ENCODE peak calls at places on chromosome 6, in nine cellular contexts. S is AG04450; H is neural progenitor cell; M is fibroblast of pulmonary artery; C is tibial nerve; F is esophagus muscularis mucosa; R is NCI-H2171; P is activated CD8-positive, alpha-beta memory T cell treated with anti-CD3 and anti-CD28 coated beads, Interleukin-2, amount 10 ng/mL, durations not matched to agents 7 days and 5 days; L is SHP77. G is an unnamed sample.
A peak's percentile ranks its signal among the peaks of the same experiment; 100 is the strongest.

GRCh38 chr6:31702421-31702818 is 704 bp downstream of the ABHD16A start:
- DNase-seq in S (no peak), H (no peak), M (no peak), C (no peak), F (no peak), R (no peak), P (no peak), L (no peak), G (no peak)

GRCh38 chr6:15901141-15902115 is 227.5 kb upstream of the MYLIP start:
- DNase-seq in S (no peak), H (no peak), M (no peak), C (peak; percentile 31), F (no peak), R (no peak), P (peak; percentile 71), L (no peak), G (peak; percentile 7)

GRCh38 chr6:117555262-117555849 is 47.0 kb downstream of the GOPC start:
- DNase-seq in S (no peak), H (no peak), M (no peak), C (no peak), F (no peak), R (no peak), P (no peak), L (no peak), G (no peak)

GRCh38 chr6:14499804-14500203 is 382.2 kb downstream of the CD83 start:
- DNase-seq in S (peak; percentile 65), H (peak; percentile 79), M (peak; percentile 78), C (no peak), F (no peak), R (peak; percentile 15), P (no peak), L (no peak), G (peak; percentile 93)

GRCh38 chr6:105781248-105781647 is 304.9 kb upstream of the PRDM1 start:
- DNase-seq in S (no peak), H (no peak), M (no peak), C (no peak), F (no peak), R (no peak), P (no peak), L (no peak), G (no peak)

GRCh38 chr6:45613678-45614077 is 235.9 kb upstream of the SUPT3H start:
- DNase-seq in S (no peak), H (no peak), M (peak; percentile 67), C (peak; percentile 64), F (peak; percentile 47), R (no peak), P (no peak), L (no peak), G (no peak)

GRCh38 chr6:125073071-125073470 is 80.5 kb upstream of the TPD52L1 start:
- DNase-seq in S (no peak), H (no peak), M (no peak), C (no peak), F (no peak), R (no peak), P (no peak), L (no peak), G (no peak)

GRCh38 chr6:79818471-79818870 is 128.9 kb downstream of the ELOVL4 start:
- DNase-seq in S (no peak), H (no peak), M (peak; percentile 22), C (no peak), F (no peak), R (no peak), P (no peak), L (no peak), G (no peak)

GRCh38 chr6:15293674-15294073 is 47.8 kb downstream of the JARID2 start:
- DNase-seq in S (no peak), H (no peak), M (no peak), C (no peak), F (no peak), R (no peak), P (no peak), L (peak; percentile 3), G (no peak)

GRCh38 chr6:136586295-136586694 is 36.1 kb upstream of the MAP7 start:
- DNase-seq in S (peak; percentile 87), H (no peak), M (peak; percentile 93), C (no peak), F (no peak), R (no peak), P (no peak), L (no peak), G (peak; percentile 60)

GRCh38 chr6:139917943-139918342 is 543.5 kb upstream of the CITED2 start:
- DNase-seq in S (no peak), H (no peak), M (no peak), C (no peak), F (no peak), R (peak; percentile 19), P (no peak), L (no peak), G (no peak)

GRCh38 chr6:140576004-140576555 is 1201.6 kb upstream of the CITED2 start:
- DNase-seq in S (no peak), H (no peak), M (no peak), C (no peak), F (no peak), R (no peak), P (no peak), L (no peak), G (no peak)

GRCh38 chr6:126020305-126021050 is 34.1 kb downstream of the TRMT11 start:
- DNase-seq in S (no peak), H (no peak), M (no peak), C (no peak), F (no peak), R (no peak), P (no peak), L (no peak), G (no peak)

GRCh38 chr6:157272372-157272771 is 50.9 kb downstream of the TMEM242 start:
- DNase-seq in S (no peak), H (no peak), M (no peak), C (no peak), F (no peak), R (no peak), P (no peak), L (peak; percentile 77), G (no peak)

GRCh38 chr6:110287462-110288341 is 70.4 kb downstream of the METTL24 start:
- DNase-seq in S (no peak), H (no peak), M (no peak), C (no peak), F (no peak), R (no peak), P (no peak), L (no peak), G (no peak)

GRCh38 chr6:53833147-53833546 is 38.3 kb downstream of the LRRC1 start:
- DNase-seq in S (no peak), H (no peak), M (no peak), C (no peak), F (no peak), R (no peak), P (no peak), L (no peak), G (no peak)

GRCh38 chr6:71404145-71404966 is 115.7 kb downstream of the OGFRL1 start:
- DNase-seq in S (peak; percentile 38), H (no peak), M (peak; percentile 92), C (no peak), F (no peak), R (no peak), P (no peak), L (no peak), G (peak; percentile 91)

GRCh38 chr6:155481215-155481614 is 25.6 kb upstream of the NOX3 start:
- DNase-seq in S (peak; percentile 20), H (no peak), M (no peak), C (no peak), F (no peak), R (no peak), P (no peak), L (no peak), G (no peak)

GRCh38 chr6:124659427-124659826 is 302.8 kb upstream of the RNF217 start:
- DNase-seq in S (no peak), H (peak; percentile 5), M (no peak), C (no peak), F (no peak), R (no peak), P (no peak), L (no peak), G (no peak)

GRCh38 chr6:150894935-150895686 is 29.6 kb downstream of the MTHFD1L start:
- DNase-seq in S (no peak), H (peak; percentile 13), M (no peak), C (peak; percentile 24), F (no peak), R (peak; percentile 94), P (peak; percentile 58), L (no peak), G (no peak)

GRCh38 chr6:159044899-159045727 is at the start of gene TAGAP:
- DNase-seq in S (no peak), H (no peak), M (no peak), C (peak; percentile 80), F (peak; percentile 92), R (peak; percentile 41), P (peak; percentile 94), L (no peak), G (no peak)

GRCh38 chr6:94196891-94197290 is 777.5 kb upstream of the EPHA7 start:
- DNase-seq in S (no peak), H (no peak), M (no peak), C (no peak), F (no peak), R (peak; percentile 91), P (no peak), L (no peak), G (no peak)

GRCh38 chr6:70124882-70125535 is 177.9 kb downstream of the COL9A1 start:
- DNase-seq in S (no peak), H (no peak), M (peak; percentile 18), C (no peak), F (no peak), R (no peak), P (no peak), L (no peak), G (peak; percentile 87)

GRCh38 chr6:169023161-169023874 is 230.3 kb downstream of the THBS2 start:
- DNase-seq in S (no peak), H (no peak), M (no peak), C (no peak), F (peak; percentile 50), R (no peak), P (no peak), L (no peak), G (no peak)

GRCh38 chr6:85005494-85005893 is 241.1 kb upstream of the TBX18 start:
- DNase-seq in S (no peak), H (no peak), M (no peak), C (no peak), F (no peak), R (no peak), P (no peak), L (no peak), G (no peak)

GRCh38 chr6:108581237-108581931 is 20.7 kb downstream of the FOXO3 start:
- DNase-seq in S (no peak), H (no peak), M (peak; percentile 95), C (peak; percentile 68), F (no peak), R (peak; percentile 65), P (no peak), L (no peak), G (peak; percentile 88)

GRCh38 chr6:2108700-2109306 is 136.6 kb downstream of the GMDS start:
- DNase-seq in S (no peak), H (no peak), M (no peak), C (no peak), F (no peak), R (peak; percentile 55), P (no peak), L (peak; percentile 86), G (no peak)

GRCh38 chr6:7282097-7282906 is 30.7 kb downstream of the SSR1 start:
- DNase-seq in S (no peak), H (no peak), M (no peak), C (no peak), F (no peak), R (no peak), P (no peak), L (no peak), G (no peak)

GRCh38 chr6:28981391-28981832 is 23.7 kb downstream of the ZNF311 start:
- DNase-seq in S (no peak), H (peak; percentile 75), M (peak; percentile 80), C (peak; percentile 71), F (no peak), R (peak; percentile 23), P (peak; percentile 79), L (peak; percentile 30), G (peak; percentile 61)

GRCh38 chr6:116127771-116128493 is 2.0 kb upstream of the COL10A1 start:
- DNase-seq in S (no peak), H (no peak), M (no peak), C (no peak), F (no peak), R (no peak), P (no peak), L (no peak), G (no peak)